ENCODE peak calls at places on chromosomes 3 and 15, in five cellular contexts. One of them, this sample, is unnamed.

GRCh38 chr15:92336588-92336987 is 57.1 kb upstream of the ST8SIA2 start:
- DNase-seq in endothelial cell: no peak
- DNase-seq in CD4-positive, alpha-beta T cell: no peak
- DNase-seq in WTC11: no peak
- DNase-seq in A673: no peak
- DNase-seq in this sample: no peak

GRCh38 chr15:90586948-90587347 is 57.2 kb downstream of the CRTC3 start:
- DNase-seq in endothelial cell: no peak
- DNase-seq in CD4-positive, alpha-beta T cell: no peak
- DNase-seq in WTC11: no peak
- DNase-seq in A673: no peak
- DNase-seq in this sample: no peak

GRCh38 chr3:29642393-29643033 is 361.6 kb downstream of the RBMS3 start:
- DNase-seq in endothelial cell: no peak
- DNase-seq in CD4-positive, alpha-beta T cell: no peak
- DNase-seq in WTC11: no peak
- DNase-seq in A673: no peak
- DNase-seq in this sample: no peak

GRCh38 chr3:116849261-116849688 is 139.7 kb downstream of the TUSC7 start:
- DNase-seq in endothelial cell: no peak
- DNase-seq in CD4-positive, alpha-beta T cell: no peak
- DNase-seq in WTC11: no peak
- DNase-seq in A673: no peak
- DNase-seq in this sample: no peak

GRCh38 chr3:140576444-140576843 is 101.4 kb upstream of the TRIM42 start:
- DNase-seq in endothelial cell: no peak
- DNase-seq in CD4-positive, alpha-beta T cell: no peak
- DNase-seq in WTC11: no peak
- DNase-seq in A673: no peak
- DNase-seq in this sample: no peak

GRCh38 chr15:47206358-47206978 is 510.8 kb upstream of the SEMA6D start:
- DNase-seq in endothelial cell: no peak
- DNase-seq in CD4-positive, alpha-beta T cell: no peak
- DNase-seq in WTC11: peak; percentile 25
- DNase-seq in A673: no peak
- DNase-seq in this sample: no peak

GRCh38 chr3:138842483-138843188 is 7.9 kb upstream of the PIK3CB start:
- DNase-seq in endothelial cell: no peak
- DNase-seq in CD4-positive, alpha-beta T cell: no peak
- DNase-seq in WTC11: no peak
- DNase-seq in A673: no peak
- DNase-seq in this sample: no peak

GRCh38 chr15:64105113-64105704 is 9.4 kb downstream of the SNX1 start:
- DNase-seq in endothelial cell: no peak
- DNase-seq in CD4-positive, alpha-beta T cell: no peak
- DNase-seq in WTC11: no peak
- DNase-seq in A673: peak; percentile 78
- DNase-seq in this sample: no peak

GRCh38 chr15:68230157-68231100 is 901 bp upstream of the CLN6 start:
- DNase-seq in endothelial cell: no peak
- DNase-seq in CD4-positive, alpha-beta T cell: no peak
- DNase-seq in WTC11: no peak
- DNase-seq in A673: no peak
- DNase-seq in this sample: no peak

GRCh38 chr15:99429681-99430081 is 136.1 kb upstream of the MEF2A start:
- DNase-seq in endothelial cell: no peak
- DNase-seq in CD4-positive, alpha-beta T cell: no peak
- DNase-seq in WTC11: peak; percentile 5
- DNase-seq in A673: no peak
- DNase-seq in this sample: no peak

GRCh38 chr15:97893988-97894387 is 66.5 kb upstream of the ARRDC4 start:
- DNase-seq in endothelial cell: no peak
- DNase-seq in CD4-positive, alpha-beta T cell: no peak
- DNase-seq in WTC11: no peak
- DNase-seq in A673: no peak
- DNase-seq in this sample: no peak

GRCh38 chr3:175207361-175207760 is 348.2 kb downstream of the NAALADL2 start:
- DNase-seq in endothelial cell: no peak
- DNase-seq in CD4-positive, alpha-beta T cell: no peak
- DNase-seq in WTC11: no peak
- DNase-seq in A673: no peak
- DNase-seq in this sample: no peak

GRCh38 chr15:72168131-72168825 is 29.3 kb downstream of the GRAMD2A start:
- DNase-seq in endothelial cell: no peak
- DNase-seq in CD4-positive, alpha-beta T cell: no peak
- DNase-seq in WTC11: no peak
- DNase-seq in A673: peak; percentile 84
- DNase-seq in this sample: no peak

GRCh38 chr3:141367038-141367730 is 1.1 kb upstream of the ZBTB38 start:
- DNase-seq in endothelial cell: no peak
- DNase-seq in CD4-positive, alpha-beta T cell: no peak
- DNase-seq in WTC11: no peak
- DNase-seq in A673: no peak
- DNase-seq in this sample: no peak

GRCh38 chr3:8239718-8240698 is 261.6 kb upstream of the LMCD1 start:
- DNase-seq in endothelial cell: peak; percentile 61
- DNase-seq in CD4-positive, alpha-beta T cell: no peak
- DNase-seq in WTC11: peak; percentile 22
- DNase-seq in A673: peak; percentile 79
- DNase-seq in this sample: peak; percentile 12

GRCh38 chr15:43225201-43225949 is 4.6 kb upstream of the EPB42 start:
- DNase-seq in endothelial cell: peak; percentile 41
- DNase-seq in CD4-positive, alpha-beta T cell: peak; percentile 20
- DNase-seq in WTC11: peak; percentile 40
- DNase-seq in A673: peak; percentile 78
- DNase-seq in this sample: no peak

GRCh38 chr3:8610961-8611360 is 33.6 kb downstream of the SSUH2 start:
- DNase-seq in endothelial cell: no peak
- DNase-seq in CD4-positive, alpha-beta T cell: no peak
- DNase-seq in WTC11: no peak
- DNase-seq in A673: no peak
- DNase-seq in this sample: no peak

GRCh38 chr3:192869131-192870027 is 48.3 kb downstream of the MB21D2 start:
- DNase-seq in endothelial cell: no peak
- DNase-seq in CD4-positive, alpha-beta T cell: no peak
- DNase-seq in WTC11: no peak
- DNase-seq in A673: peak; percentile 56
- DNase-seq in this sample: no peak

GRCh38 chr15:101694261-101694660 is 30.0 kb downstream of the TARS3 start:
- DNase-seq in endothelial cell: no peak
- DNase-seq in CD4-positive, alpha-beta T cell: no peak
- DNase-seq in WTC11: peak; percentile 18
- DNase-seq in A673: no peak
- DNase-seq in this sample: no peak

GRCh38 chr3:122055215-122055614 is at the start of gene CD86:
- DNase-seq in endothelial cell: no peak
- DNase-seq in CD4-positive, alpha-beta T cell: no peak
- DNase-seq in WTC11: no peak
- DNase-seq in A673: no peak
- DNase-seq in this sample: no peak

GRCh38 chr3:134336587-134336986 is 37.7 kb downstream of the AMOTL2 start:
- DNase-seq in endothelial cell: no peak
- DNase-seq in CD4-positive, alpha-beta T cell: no peak
- DNase-seq in WTC11: no peak
- DNase-seq in A673: no peak
- DNase-seq in this sample: no peak

GRCh38 chr15:66008920-66009572 is 139.8 kb downstream of the RAB11A start:
- DNase-seq in endothelial cell: no peak
- DNase-seq in CD4-positive, alpha-beta T cell: no peak
- DNase-seq in WTC11: no peak
- DNase-seq in A673: peak; percentile 24
- DNase-seq in this sample: no peak

GRCh38 chr3:152193673-152194267 is 75.0 kb upstream of the MBNL1 start:
- DNase-seq in endothelial cell: no peak
- DNase-seq in CD4-positive, alpha-beta T cell: no peak
- DNase-seq in WTC11: no peak
- DNase-seq in A673: no peak
- DNase-seq in this sample: no peak

GRCh38 chr3:180253283-180253682 is 216.5 kb upstream of the PEX5L start:
- DNase-seq in endothelial cell: no peak
- DNase-seq in CD4-positive, alpha-beta T cell: no peak
- DNase-seq in WTC11: no peak
- DNase-seq in A673: no peak
- DNase-seq in this sample: no peak

GRCh38 chr3:111252795-111253194 is 181.2 kb downstream of the NECTIN3 start:
- DNase-seq in endothelial cell: no peak
- DNase-seq in CD4-positive, alpha-beta T cell: no peak
- DNase-seq in WTC11: no peak
- DNase-seq in A673: peak; percentile 30
- DNase-seq in this sample: no peak
- TF ChIP-seq CTCF in endothelial cell: no peak
- TF ChIP-seq CTCF in CD4-positive, alpha-beta T cell: no peak
- TF ChIP-seq CTCF in WTC11: no peak
- TF ChIP-seq CTCF in A673: no peak
- TF ChIP-seq CTCF in this sample: no peak

GRCh38 chr3:182708810-182709209 is 84.5 kb upstream of the ATP11B start:
- DNase-seq in endothelial cell: no peak
- DNase-seq in CD4-positive, alpha-beta T cell: no peak
- DNase-seq in WTC11: no peak
- DNase-seq in A673: no peak
- DNase-seq in this sample: no peak

GRCh38 chr3:182702216-182702615 is 91.1 kb upstream of the ATP11B start:
- DNase-seq in endothelial cell: no peak
- DNase-seq in CD4-positive, alpha-beta T cell: no peak
- DNase-seq in WTC11: no peak
- DNase-seq in A673: no peak
- DNase-seq in this sample: no peak

GRCh38 chr3:182709306-182709705 is 84.0 kb upstream of the ATP11B start:
- DNase-seq in endothelial cell: no peak
- DNase-seq in CD4-positive, alpha-beta T cell: no peak
- DNase-seq in WTC11: no peak
- DNase-seq in A673: no peak
- DNase-seq in this sample: no peak

GRCh38 chr3:182703233-182703632 is 90.1 kb upstream of the ATP11B start:
- DNase-seq in endothelial cell: no peak
- DNase-seq in CD4-positive, alpha-beta T cell: no peak
- DNase-seq in WTC11: no peak
- DNase-seq in A673: no peak
- DNase-seq in this sample: no peak

GRCh38 chr3:182704926-182705325 is 88.4 kb upstream of the ATP11B start:
- DNase-seq in endothelial cell: no peak
- DNase-seq in CD4-positive, alpha-beta T cell: no peak
- DNase-seq in WTC11: peak; percentile 65
- DNase-seq in A673: no peak
- DNase-seq in this sample: no peak
- TF ChIP-seq CTCF in endothelial cell: no peak
- TF ChIP-seq CTCF in CD4-positive, alpha-beta T cell: no peak
- TF ChIP-seq CTCF in WTC11: no peak
- TF ChIP-seq CTCF in A673: no peak
- TF ChIP-seq CTCF in this sample: peak; percentile 56

GRCh38 chr15:32873292-32874114 is 155.7 kb downstream of the GREM1 start:
- DNase-seq in endothelial cell: no peak
- DNase-seq in CD4-positive, alpha-beta T cell: no peak
- DNase-seq in WTC11: no peak
- DNase-seq in A673: no peak
- DNase-seq in this sample: no peak
- TF ChIP-seq CTCF in endothelial cell: no peak
- TF ChIP-seq CTCF in CD4-positive, alpha-beta T cell: no peak
- TF ChIP-seq CTCF in WTC11: no peak
- TF ChIP-seq CTCF in A673: no peak
- TF ChIP-seq CTCF in this sample: no peak

GRCh38 chr15:40873625-40874561 is at the start of gene RHOV:
- DNase-seq in endothelial cell: peak; percentile 61
- DNase-seq in CD4-positive, alpha-beta T cell: no peak
- DNase-seq in WTC11: peak; percentile 89
- DNase-seq in A673: peak; percentile 84
- DNase-seq in this sample: peak; percentile 73
- TF ChIP-seq CTCF in endothelial cell: no peak
- TF ChIP-seq CTCF in CD4-positive, alpha-beta T cell: no peak
- TF ChIP-seq CTCF in WTC11: no peak
- TF ChIP-seq CTCF in A673: peak; percentile 64
- TF ChIP-seq CTCF in this sample: peak; percentile 63